ENCODE peak calls at places on chromosomes 7 and 10, in seven cellular contexts. One of them, this sample, is unnamed.

GRCh38 chr10:49395741-49396665 is at the start of gene DRGX:
- DNase-seq in cerebellum: no peak
- DNase-seq in astrocyte of the spinal cord: no peak
- DNase-seq in GM23338: peak; percentile 46
- DNase-seq in head of caudate nucleus: no peak
- DNase-seq in stimulated activated CD4-positive, alpha-beta T cell treated with anti-CD3 and anti-CD28 coated beads, Interleukin-1b, Interleukin-23, amount 100 ng/mL, for 24 hours: no peak
- DNase-seq in ecto neural progenitor cell: no peak
- DNase-seq in this sample: peak; percentile 40

GRCh38 chr10:122130474-122131110 is 140.5 kb upstream of the BTBD16 start:
- DNase-seq in cerebellum: no peak
- DNase-seq in astrocyte of the spinal cord: peak; percentile 61
- DNase-seq in GM23338: no peak
- DNase-seq in head of caudate nucleus: no peak
- DNase-seq in stimulated activated CD4-positive, alpha-beta T cell treated with anti-CD3 and anti-CD28 coated beads, Interleukin-1b, Interleukin-23, amount 100 ng/mL, for 24 hours: no peak
- DNase-seq in ecto neural progenitor cell: no peak
- DNase-seq in this sample: no peak

GRCh38 chr10:129772472-129773358 is 191.4 kb downstream of the EBF3 start:
- DNase-seq in cerebellum: no peak
- DNase-seq in astrocyte of the spinal cord: no peak
- DNase-seq in GM23338: no peak
- DNase-seq in head of caudate nucleus: no peak
- DNase-seq in stimulated activated CD4-positive, alpha-beta T cell treated with anti-CD3 and anti-CD28 coated beads, Interleukin-1b, Interleukin-23, amount 100 ng/mL, for 24 hours: no peak
- DNase-seq in ecto neural progenitor cell: peak; percentile 32
- DNase-seq in this sample: no peak

GRCh38 chr10:71911296-71911954 is 52.8 kb upstream of the CHST3 start:
- DNase-seq in cerebellum: no peak
- DNase-seq in astrocyte of the spinal cord: no peak
- DNase-seq in GM23338: no peak
- DNase-seq in head of caudate nucleus: no peak
- DNase-seq in stimulated activated CD4-positive, alpha-beta T cell treated with anti-CD3 and anti-CD28 coated beads, Interleukin-1b, Interleukin-23, amount 100 ng/mL, for 24 hours: no peak
- DNase-seq in ecto neural progenitor cell: no peak
- DNase-seq in this sample: peak; percentile 56

GRCh38 chr7:94300176-94300835 is 94.4 kb upstream of the COL1A2 start:
- DNase-seq in cerebellum: no peak
- DNase-seq in astrocyte of the spinal cord: no peak
- DNase-seq in GM23338: no peak
- DNase-seq in head of caudate nucleus: peak; percentile 4
- DNase-seq in stimulated activated CD4-positive, alpha-beta T cell treated with anti-CD3 and anti-CD28 coated beads, Interleukin-1b, Interleukin-23, amount 100 ng/mL, for 24 hours: no peak
- DNase-seq in ecto neural progenitor cell: no peak
- DNase-seq in this sample: no peak

GRCh38 chr10:95416270-95416669 is 125.5 kb upstream of the PDLIM1 start:
- DNase-seq in cerebellum: no peak
- DNase-seq in astrocyte of the spinal cord: no peak
- DNase-seq in GM23338: no peak
- DNase-seq in head of caudate nucleus: no peak
- DNase-seq in stimulated activated CD4-positive, alpha-beta T cell treated with anti-CD3 and anti-CD28 coated beads, Interleukin-1b, Interleukin-23, amount 100 ng/mL, for 24 hours: no peak
- DNase-seq in ecto neural progenitor cell: no peak
- DNase-seq in this sample: no peak

GRCh38 chr7:126780993-126781392 is 471.7 kb downstream of the GRM8 start:
- DNase-seq in cerebellum: no peak
- DNase-seq in astrocyte of the spinal cord: no peak
- DNase-seq in GM23338: no peak
- DNase-seq in head of caudate nucleus: no peak
- DNase-seq in stimulated activated CD4-positive, alpha-beta T cell treated with anti-CD3 and anti-CD28 coated beads, Interleukin-1b, Interleukin-23, amount 100 ng/mL, for 24 hours: no peak
- DNase-seq in ecto neural progenitor cell: no peak
- DNase-seq in this sample: no peak

GRCh38 chr7:27922907-27923306 is 182.9 kb downstream of the TAX1BP1 start:
- DNase-seq in cerebellum: no peak
- DNase-seq in astrocyte of the spinal cord: no peak
- DNase-seq in GM23338: no peak
- DNase-seq in head of caudate nucleus: no peak
- DNase-seq in stimulated activated CD4-positive, alpha-beta T cell treated with anti-CD3 and anti-CD28 coated beads, Interleukin-1b, Interleukin-23, amount 100 ng/mL, for 24 hours: no peak
- DNase-seq in ecto neural progenitor cell: no peak
- DNase-seq in this sample: peak; percentile 54

GRCh38 chr10:98929709-98930108 is 305.9 kb downstream of the HPSE2 start:
- DNase-seq in cerebellum: no peak
- DNase-seq in astrocyte of the spinal cord: no peak
- DNase-seq in GM23338: no peak
- DNase-seq in head of caudate nucleus: no peak
- DNase-seq in stimulated activated CD4-positive, alpha-beta T cell treated with anti-CD3 and anti-CD28 coated beads, Interleukin-1b, Interleukin-23, amount 100 ng/mL, for 24 hours: no peak
- DNase-seq in ecto neural progenitor cell: no peak
- DNase-seq in this sample: no peak

GRCh38 chr10:94358480-94358879 is 4.3 kb downstream of the NOC3L start:
- DNase-seq in cerebellum: no peak
- DNase-seq in astrocyte of the spinal cord: peak; percentile 95
- DNase-seq in GM23338: no peak
- DNase-seq in head of caudate nucleus: no peak
- DNase-seq in stimulated activated CD4-positive, alpha-beta T cell treated with anti-CD3 and anti-CD28 coated beads, Interleukin-1b, Interleukin-23, amount 100 ng/mL, for 24 hours: no peak
- DNase-seq in ecto neural progenitor cell: no peak
- DNase-seq in this sample: peak; percentile 88

GRCh38 chr10:93333278-93333978 is 148.7 kb downstream of the MYOF start:
- DNase-seq in cerebellum: no peak
- DNase-seq in astrocyte of the spinal cord: no peak
- DNase-seq in GM23338: peak; percentile 60
- DNase-seq in head of caudate nucleus: no peak
- DNase-seq in stimulated activated CD4-positive, alpha-beta T cell treated with anti-CD3 and anti-CD28 coated beads, Interleukin-1b, Interleukin-23, amount 100 ng/mL, for 24 hours: no peak
- DNase-seq in ecto neural progenitor cell: peak; percentile 51
- DNase-seq in this sample: peak; percentile 98

GRCh38 chr10:60032723-60033122 is 126.4 kb upstream of the CCDC6 start:
- DNase-seq in cerebellum: no peak
- DNase-seq in astrocyte of the spinal cord: peak; percentile 52
- DNase-seq in GM23338: peak; percentile 60
- DNase-seq in head of caudate nucleus: no peak
- DNase-seq in stimulated activated CD4-positive, alpha-beta T cell treated with anti-CD3 and anti-CD28 coated beads, Interleukin-1b, Interleukin-23, amount 100 ng/mL, for 24 hours: peak; percentile 7
- DNase-seq in ecto neural progenitor cell: no peak
- DNase-seq in this sample: peak; percentile 51

GRCh38 chr7:6495597-6496262 is 48.0 kb upstream of the DAGLB start:
- DNase-seq in cerebellum: no peak
- DNase-seq in astrocyte of the spinal cord: no peak
- DNase-seq in GM23338: no peak
- DNase-seq in head of caudate nucleus: no peak
- DNase-seq in stimulated activated CD4-positive, alpha-beta T cell treated with anti-CD3 and anti-CD28 coated beads, Interleukin-1b, Interleukin-23, amount 100 ng/mL, for 24 hours: no peak
- DNase-seq in ecto neural progenitor cell: no peak
- DNase-seq in this sample: no peak

GRCh38 chr10:123855013-123855684 is 36.5 kb downstream of the CPXM2 start:
- DNase-seq in cerebellum: no peak
- DNase-seq in astrocyte of the spinal cord: no peak
- DNase-seq in GM23338: no peak
- DNase-seq in head of caudate nucleus: no peak
- DNase-seq in stimulated activated CD4-positive, alpha-beta T cell treated with anti-CD3 and anti-CD28 coated beads, Interleukin-1b, Interleukin-23, amount 100 ng/mL, for 24 hours: no peak
- DNase-seq in ecto neural progenitor cell: no peak
- DNase-seq in this sample: no peak

GRCh38 chr7:52500796-52501195 is 534.6 kb upstream of the POM121L12 start:
- DNase-seq in cerebellum: no peak
- DNase-seq in astrocyte of the spinal cord: peak; percentile 46
- DNase-seq in GM23338: no peak
- DNase-seq in head of caudate nucleus: no peak
- DNase-seq in stimulated activated CD4-positive, alpha-beta T cell treated with anti-CD3 and anti-CD28 coated beads, Interleukin-1b, Interleukin-23, amount 100 ng/mL, for 24 hours: no peak
- DNase-seq in ecto neural progenitor cell: no peak
- DNase-seq in this sample: no peak

GRCh38 chr7:64951250-64951848 is 39.5 kb downstream of the ZNF117 start:
- DNase-seq in cerebellum: peak; percentile 50
- DNase-seq in astrocyte of the spinal cord: peak; percentile 54
- DNase-seq in GM23338: peak; percentile 75
- DNase-seq in head of caudate nucleus: no peak
- DNase-seq in stimulated activated CD4-positive, alpha-beta T cell treated with anti-CD3 and anti-CD28 coated beads, Interleukin-1b, Interleukin-23, amount 100 ng/mL, for 24 hours: no peak
- DNase-seq in ecto neural progenitor cell: no peak
- DNase-seq in this sample: peak; percentile 39

GRCh38 chr10:80196270-80196949 is 8.9 kb downstream of the ANXA11 start:
- DNase-seq in cerebellum: peak; percentile 78
- DNase-seq in astrocyte of the spinal cord: peak; percentile 57
- DNase-seq in GM23338: no peak
- DNase-seq in head of caudate nucleus: no peak
- DNase-seq in stimulated activated CD4-positive, alpha-beta T cell treated with anti-CD3 and anti-CD28 coated beads, Interleukin-1b, Interleukin-23, amount 100 ng/mL, for 24 hours: peak; percentile 52
- DNase-seq in ecto neural progenitor cell: no peak
- DNase-seq in this sample: no peak

GRCh38 chr7:107995184-107996071 is 7.5 kb downstream of the LAMB1 start:
- DNase-seq in cerebellum: no peak
- DNase-seq in astrocyte of the spinal cord: peak; percentile 94
- DNase-seq in GM23338: peak; percentile 85
- DNase-seq in head of caudate nucleus: no peak
- DNase-seq in stimulated activated CD4-positive, alpha-beta T cell treated with anti-CD3 and anti-CD28 coated beads, Interleukin-1b, Interleukin-23, amount 100 ng/mL, for 24 hours: no peak
- DNase-seq in ecto neural progenitor cell: peak; percentile 70
- DNase-seq in this sample: peak; percentile 89

GRCh38 chr10:130050721-130051120 is 59.9 kb downstream of the C10orf143 start:
- DNase-seq in cerebellum: no peak
- DNase-seq in astrocyte of the spinal cord: no peak
- DNase-seq in GM23338: no peak
- DNase-seq in head of caudate nucleus: no peak
- DNase-seq in stimulated activated CD4-positive, alpha-beta T cell treated with anti-CD3 and anti-CD28 coated beads, Interleukin-1b, Interleukin-23, amount 100 ng/mL, for 24 hours: no peak
- DNase-seq in ecto neural progenitor cell: no peak
- DNase-seq in this sample: no peak

GRCh38 chr7:47196106-47196630 is 385.7 kb downstream of the TNS3 start:
- DNase-seq in cerebellum: no peak
- DNase-seq in astrocyte of the spinal cord: no peak
- DNase-seq in GM23338: no peak
- DNase-seq in head of caudate nucleus: no peak
- DNase-seq in stimulated activated CD4-positive, alpha-beta T cell treated with anti-CD3 and anti-CD28 coated beads, Interleukin-1b, Interleukin-23, amount 100 ng/mL, for 24 hours: no peak
- DNase-seq in ecto neural progenitor cell: no peak
- DNase-seq in this sample: no peak

GRCh38 chr10:114061148-114061547 is 17.5 kb downstream of the ADRB1 start:
- DNase-seq in cerebellum: no peak
- DNase-seq in astrocyte of the spinal cord: no peak
- DNase-seq in GM23338: peak; percentile 28
- DNase-seq in head of caudate nucleus: no peak
- DNase-seq in stimulated activated CD4-positive, alpha-beta T cell treated with anti-CD3 and anti-CD28 coated beads, Interleukin-1b, Interleukin-23, amount 100 ng/mL, for 24 hours: no peak
- DNase-seq in ecto neural progenitor cell: no peak
- DNase-seq in this sample: no peak

This sample was measured in mesendoderm.